ENCODE peak calls at places on chromosomes 11 and 22, in nine cellular contexts. T is DND-41, W is IMR-90, L is endothelial cell of umbilical vein, X is left ventricle myocardium inferior, Q is SJSA1, M is hepatocyte, O is right lobe of liver, C is fibroblast of lung. K is an unnamed sample.

GRCh38 chr22:43996170-43996980 is 27.7 kb upstream of the PARVB start:
- DNase-seq in T (no peak), W (no peak), L (peak; percentile 39), X (peak; percentile 69), Q (no peak), M (no peak), O (no peak), C (no peak), K (no peak)

GRCh38 chr11:126391970-126392637 is 36.6 kb downstream of the ST3GAL4 start:
- DNase-seq in T (no peak), W (no peak), L (no peak), X (no peak), Q (no peak), M (no peak), O (no peak), C (no peak), K (peak; percentile 34)

GRCh38 chr22:46931881-46932280 is 169.4 kb downstream of the TBC1D22A start:
- DNase-seq in T (no peak), W (peak; percentile 20), L (no peak), X (no peak), Q (peak; percentile 56), M (no peak), O (no peak), C (peak; percentile 88), K (no peak)

GRCh38 chr22:43994416-43994815 is 29.7 kb upstream of the PARVB start:
- DNase-seq in T (no peak), W (no peak), L (no peak), X (no peak), Q (no peak), M (no peak), O (no peak), C (no peak), K (no peak)

GRCh38 chr11:57567512-57568329 is at the start of gene UBE2L6:
- DNase-seq in T (peak; percentile 74), W (no peak), L (no peak), X (peak; percentile 83), Q (no peak), M (peak; percentile 78), O (peak; percentile 84), C (peak; percentile 30), K (peak; percentile 17)

GRCh38 chr11:133995066-133995465 is 38.3 kb upstream of the IGSF9B start:
- DNase-seq in T (no peak), W (no peak), L (no peak), X (no peak), Q (no peak), M (no peak), O (no peak), C (no peak), K (no peak)

GRCh38 chr11:131370090-131370751 is at the start of gene NTM:
- DNase-seq in T (no peak), W (peak; percentile 7), L (no peak), X (peak; percentile 42), Q (no peak), M (peak; percentile 44), O (peak; percentile 71), C (peak; percentile 68), K (no peak)

GRCh38 chr11:44744160-44744559 is 17.4 kb downstream of the TSPAN18 start:
- DNase-seq in T (no peak), W (peak; percentile 44), L (no peak), X (no peak), Q (no peak), M (no peak), O (no peak), C (no peak), K (no peak)

GRCh38 chr22:50267591-50268390 is 2.4 kb downstream of the MAPK11 start:
- DNase-seq in T (no peak), W (peak; percentile 38), L (peak; percentile 47), X (peak; percentile 64), Q (no peak), M (peak; percentile 81), O (peak; percentile 78), C (peak; percentile 51), K (no peak)

DNA sequence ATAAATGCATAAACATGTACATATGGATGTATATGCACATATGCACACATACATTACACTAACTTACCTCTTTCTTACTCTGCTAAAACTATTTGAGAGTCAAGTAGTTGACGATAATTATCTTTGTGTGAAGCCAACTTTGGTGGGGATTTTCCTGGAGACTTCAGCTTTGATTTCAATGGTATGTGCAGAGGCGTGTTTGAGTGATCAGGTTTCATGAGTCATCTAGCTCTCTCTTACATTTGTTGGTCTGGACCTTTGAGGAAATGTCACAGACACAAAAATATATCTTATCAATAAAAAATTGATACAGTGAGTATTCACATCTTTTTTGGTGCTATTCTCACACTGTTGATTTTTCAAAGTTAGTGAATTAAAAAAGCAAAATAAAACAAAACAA is 769.0 kb upstream of the LUZP2 start:
- DNase-seq in T (no peak), W (peak; percentile 83), L (peak; percentile 2), X (no peak), Q (no peak), M (peak; percentile 8), O (no peak), C (peak; percentile 91), K (no peak)
- H3K4me3 ChIP-seq in T (no peak overlapping the region), W (no peak overlapping the region), L (no peak overlapping the region), X (no peak overlapping the region), Q (no peak overlapping the region), M (no peak overlapping the region), O (no peak overlapping the region), C (no peak overlapping the region), K (no peak overlapping the region)

GRCh38 chr11:117868088-117868487 is 8.4 kb downstream of the FXYD6 start:
- DNase-seq in T (no peak), W (no peak), L (no peak), X (no peak), Q (no peak), M (no peak), O (no peak), C (no peak), K (no peak)
- H3K4me1 ChIP-seq in T (peaks cover 23% of the 10 kb centered on the region), W (no peaks in the 10 kb centered on the region), L (no peaks in the 10 kb centered on the region), X (peaks cover 79% of the 10 kb centered on the region), Q (no peaks in the 10 kb centered on the region), M (peaks cover 19% of the 10 kb centered on the region), O (no peaks in the 10 kb centered on the region), C (no peaks in the 10 kb centered on the region), K (peaks cover 36% of the 10 kb centered on the region)

DNA sequence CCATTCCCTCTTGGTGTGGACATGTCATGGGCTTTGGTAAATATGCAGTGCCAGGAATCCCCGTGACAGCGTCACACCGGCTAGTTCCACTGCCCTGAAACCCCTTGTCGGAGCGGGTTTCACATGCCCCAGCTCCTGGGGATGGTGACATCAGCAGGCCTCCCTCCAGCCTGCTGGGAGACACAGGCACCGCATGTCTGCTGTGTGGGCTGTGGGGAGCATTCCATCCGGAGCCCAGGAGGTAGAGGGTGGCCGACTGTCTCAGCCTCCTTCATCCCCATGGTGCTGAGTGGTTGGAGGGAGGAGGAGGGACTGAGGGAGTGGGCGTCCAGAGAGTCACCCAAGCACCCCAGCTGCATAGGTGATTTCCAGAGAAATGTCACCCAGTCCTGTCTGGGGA is 1161.1 kb downstream of the BRD1 start:
- DNase-seq in T (no peak), W (no peak), L (no peak), X (no peak), Q (peak; percentile 62), M (no peak), O (no peak), C (no peak), K (no peak)
- H3K9me3 ChIP-seq in T (peaks cover 22% of the 10 kb centered on the region), W (peaks cover 37% of the 10 kb centered on the region), L (peaks cover 1% of the 10 kb centered on the region), X (peaks cover 34% of the 10 kb centered on the region), Q (peaks cover 14% of the 10 kb centered on the region), M (no peaks in the 10 kb centered on the region), O (no peaks in the 10 kb centered on the region), C (no peaks in the 10 kb centered on the region), K (no peaks in the 10 kb centered on the region)

GRCh38 chr11:5639953-5640352 is 15.2 kb downstream of the TRIM34 start:
- DNase-seq in T (no peak), W (no peak), L (no peak), X (no peak), Q (no peak), M (no peak), O (no peak), C (no peak), K (no peak)

DNA sequence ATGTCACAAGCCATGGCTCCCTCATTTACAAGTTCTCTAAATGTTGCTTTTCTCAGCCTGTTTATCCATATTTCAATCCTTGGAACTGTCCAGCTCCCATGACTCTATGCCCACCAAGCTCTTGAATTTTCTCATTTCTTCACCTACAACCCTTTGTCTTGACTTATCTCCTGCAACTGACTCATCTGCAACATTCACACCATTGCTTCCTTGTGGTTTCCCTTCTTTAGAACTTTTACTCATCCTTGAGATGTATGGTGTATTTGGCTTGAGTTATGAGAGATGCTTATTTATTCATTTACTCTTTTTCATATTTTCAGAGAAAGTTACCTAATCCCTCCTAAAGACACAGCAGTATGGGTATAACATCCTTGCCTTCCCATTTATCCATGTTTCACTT is 18.8 kb downstream of the TRIM34 start:
- DNase-seq in T (no peak), W (no peak), L (no peak), X (no peak), Q (no peak), M (no peak), O (no peak), C (no peak), K (no peak)
- H3K4me3 ChIP-seq in T (no peak overlapping the region), W (no peak overlapping the region), L (no peak overlapping the region), X (no peak overlapping the region), Q (no peak overlapping the region), M (no peak overlapping the region), O (no peak overlapping the region), C (no peak overlapping the region), K (no peak overlapping the region)

GRCh38 chr11:62505784-62506145 is 40.8 kb downstream of the AHNAK start:
- DNase-seq in T (no peak), W (no peak), L (no peak), X (no peak), Q (no peak), M (no peak), O (no peak), C (no peak), K (no peak)
- H3K4me1 ChIP-seq in T (no peaks in the 10 kb centered on the region), W (peaks cover 6% of the 10 kb centered on the region), L (peaks cover 15% of the 10 kb centered on the region), X (peaks cover 88% of the 10 kb centered on the region), Q (peaks cover 87% of the 10 kb centered on the region), M (peaks cover 68% of the 10 kb centered on the region), O (peaks cover 20% of the 10 kb centered on the region), C (peaks cover 3% of the 10 kb centered on the region), K (peaks cover 3% of the 10 kb centered on the region)

GRCh38 chr11:35056391-35057093 is 82.4 kb upstream of the CD44 start:
- DNase-seq in T (no peak), W (peak; percentile 28), L (peak; percentile 26), X (no peak), Q (no peak), M (no peak), O (no peak), C (peak; percentile 21), K (no peak)
- H3K9me3 ChIP-seq in T (no peaks in the 10 kb centered on the region), W (peaks cover 1% of the 10 kb centered on the region), L (no peaks in the 10 kb centered on the region), X (no peaks in the 10 kb centered on the region), Q (no peaks in the 10 kb centered on the region), M (no peaks in the 10 kb centered on the region), O (no peaks in the 10 kb centered on the region), C (no peaks in the 10 kb centered on the region), K (no peaks in the 10 kb centered on the region)

DNA sequence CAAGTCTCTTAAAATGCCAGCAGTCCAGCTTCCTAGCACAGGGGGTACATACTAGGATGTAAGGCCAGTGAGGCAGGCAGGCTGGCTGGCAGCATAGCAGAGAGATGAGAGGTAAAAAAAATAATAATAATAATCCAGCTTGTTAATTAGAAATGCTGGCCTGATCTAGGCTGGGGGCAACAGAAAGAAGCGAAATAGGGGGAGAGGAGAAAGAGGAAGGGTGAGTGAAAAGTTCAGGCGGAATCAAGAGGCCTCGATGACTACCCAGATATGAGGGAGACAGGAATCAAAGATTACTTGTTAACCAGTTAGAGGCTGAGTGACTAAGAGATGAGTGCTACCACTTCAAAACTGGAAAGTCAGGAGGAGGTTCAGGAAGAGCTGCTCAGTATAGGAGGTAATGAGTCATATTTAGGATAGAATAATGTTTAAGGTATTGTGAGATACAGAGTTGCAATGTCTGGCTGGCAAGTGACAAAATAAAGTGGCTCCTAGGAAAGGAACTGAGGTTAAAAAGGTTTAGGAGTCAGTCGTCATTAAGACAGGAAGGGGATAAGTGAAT is 2.8 kb downstream of the ALKBH8 start:
- DNase-seq in T (no peak), W (peak; percentile 91), L (peak; percentile 86), X (no peak), Q (peak; percentile 36), M (no peak), O (no peak), C (peak; percentile 94), K (no peak)
- H3K4me3 ChIP-seq in T (no peak overlapping the region), W (no peak overlapping the region), L (no peak overlapping the region), X (no peak overlapping the region), Q (no peak overlapping the region), M (no peak overlapping the region), O (no peak overlapping the region), C (no peak overlapping the region), K (no peak overlapping the region)